ENCODE peak calls at places on chromosomes 4 and X, in four cellular contexts. N is ovary, E is lower lobe of right lung, Y is breast epithelium. B is an unnamed sample.

GRCh38 chrX:125004799-125005198 is 314.9 kb upstream of the TEX13C start:
- DNase-seq in E (no peak), N (no peak), Y (no peak), B (no peak)

GRCh38 chrX:22097295-22097694 is 65.2 kb downstream of the PHEX start:
- DNase-seq in E (no peak), N (no peak), Y (no peak), B (no peak)

GRCh38 chrX:44314259-44314734 is 29.2 kb downstream of the EFHC2 start:
- DNase-seq in E (peak; percentile 40), Y (no peak), N (no peak), B (no peak)

GRCh38 chr4:88953400-88953799 is 103.6 kb downstream of the FAM13A start:
- DNase-seq in E (no peak), N (no peak), Y (no peak), B (no peak)

GRCh38 chr4:155818639-155819038 is 47.4 kb downstream of the ASIC5 start:
- DNase-seq in E (no peak), N (no peak), Y (no peak), B (no peak)

GRCh38 chr4:82744284-82744963 is 54.2 kb downstream of the SCD5 start:
- DNase-seq in E (peak; percentile 56), Y (no peak), N (no peak), B (peak; percentile 15)

GRCh38 chrX:49754238-49754857 is 58.6 kb upstream of the PAGE1 start:
- DNase-seq in N (peak; percentile 49), E (peak; percentile 43), Y (no peak), B (peak; percentile 3)

GRCh38 chr4:1576200-1576960 is 107.7 kb downstream of the FAM53A start:
- DNase-seq in N (no peak), Y (no peak), E (peak; percentile 41), B (no peak)

GRCh38 chrX:150482537-150483217 is 85.7 kb upstream of the MTM1 start:
- DNase-seq in N (no peak), Y (no peak), E (no peak), B (no peak)

GRCh38 chrX:53544936-53545335 is 110.8 kb upstream of the HSD17B10 start:
- DNase-seq in E (no peak), Y (no peak), N (no peak), B (no peak)

GRCh38 chr4:28267166-28267565 is 1406.5 kb downstream of the STIM2 start:
- DNase-seq in N (no peak), E (no peak), Y (no peak), B (no peak)

GRCh38 chr4:100641326-100641725 is 123.5 kb upstream of the EMCN start:
- DNase-seq in Y (no peak), E (no peak), N (no peak), B (no peak)

GRCh38 chr4:89379541-89380035 is 72.0 kb upstream of the GPRIN3 start:
- DNase-seq in Y (no peak), N (no peak), E (no peak), B (no peak)

GRCh38 chr4:97761760-97762512 is 381.3 kb downstream of the STPG2 start:
- DNase-seq in Y (no peak), N (no peak), E (no peak), B (no peak)

GRCh38 chr4:168645933-168646768 is 149.3 kb downstream of the PALLD start:
- DNase-seq in Y (no peak), E (no peak), N (no peak), B (no peak)

GRCh38 chr4:155667538-155668511 is 1.2 kb downstream of the GUCY1A1 start:
- DNase-seq in N (peak; percentile 34), E (peak; percentile 61), Y (no peak), B (peak; percentile 48)

GRCh38 chrX:49930046-49930445 is 7.7 kb downstream of the CLCN5 start:
- DNase-seq in E (no peak), N (no peak), Y (no peak), B (no peak)

GRCh38 chrX:119942173-119942819 is 1.3 kb downstream of the NKAP start:
- DNase-seq in E (no peak), N (no peak), Y (no peak), B (no peak)

GRCh38 chr4:8939887-8940742 is 68.5 kb upstream of the HMX1 start:
- DNase-seq in E (no peak), Y (no peak), N (no peak), B (no peak)

GRCh38 chr4:105875233-105875632 is 20.0 kb upstream of the NPNT start:
- DNase-seq in E (no peak), Y (no peak), N (no peak), B (no peak)

GRCh38 chrX:45428816-45429215 is 228.1 kb upstream of the DIPK2B start:
- DNase-seq in E (no peak), N (no peak), Y (no peak), B (no peak)

GRCh38 chr4:22389240-22389871 is 126.5 kb downstream of the ADGRA3 start:
- DNase-seq in Y (no peak), E (no peak), N (peak; percentile 58), B (peak; percentile 21)

GRCh38 chrX:44667771-44668170 is 125.1 kb upstream of the FUNDC1 start:
- DNase-seq in Y (no peak), E (no peak), N (no peak), B (no peak)

GRCh38 chr4:22876281-22876680 is 183.5 kb downstream of the GBA3 start:
- DNase-seq in N (no peak), Y (no peak), E (no peak), B (no peak)

GRCh38 chr4:73662709-73663546 is 42.7 kb upstream of the RASSF6 start:
- DNase-seq in Y (no peak), E (no peak), N (no peak), B (no peak)

GRCh38 chr4:51831133-51831532 is 11.8 kb upstream of the DCUN1D4 start:
- DNase-seq in E (peak; percentile 63), N (peak; percentile 73), Y (no peak), B (peak; percentile 46)

GRCh38 chr4:30952526-30953219 is 232.5 kb downstream of the PCDH7 start:
- DNase-seq in N (no peak), E (no peak), Y (no peak), B (no peak)

GRCh38 chr4:110487873-110488272 is 11.9 kb downstream of the ENPEP start:
- DNase-seq in E (no peak), Y (no peak), N (no peak), B (no peak)

GRCh38 chrX:42290608-42291007 is 367.3 kb upstream of the CASK start:
- DNase-seq in E (no peak), Y (no peak), N (no peak), B (no peak)

DNA sequence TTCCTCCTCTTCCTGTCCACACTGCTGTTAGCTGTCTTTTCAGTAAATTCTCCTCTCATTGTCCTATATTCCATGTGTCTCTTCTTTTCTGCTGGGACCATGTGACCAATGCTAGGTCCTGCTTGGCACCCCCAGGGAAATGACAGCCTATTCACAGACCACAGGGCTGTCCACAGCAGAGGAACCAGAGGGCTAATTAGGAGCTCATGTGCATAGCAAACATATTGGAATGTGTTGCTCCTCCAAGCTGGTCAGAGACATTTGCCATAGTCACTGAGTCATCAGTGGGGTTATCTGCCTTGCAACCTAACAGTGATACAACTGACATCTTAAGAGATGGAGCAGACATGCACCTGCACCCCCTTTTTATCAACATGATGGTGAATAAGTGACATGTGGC is 67.9 kb upstream of the PUDP start:
- DNase-seq in N (no peak), E (no peak), Y (no peak), B (no peak)
- H3K4me1 ChIP-seq in N (peaks cover 4% of the 10 kb centered on the region), E (no peaks in the 10 kb centered on the region), Y (no peaks in the 10 kb centered on the region), B (no peaks in the 10 kb centered on the region)

DNA sequence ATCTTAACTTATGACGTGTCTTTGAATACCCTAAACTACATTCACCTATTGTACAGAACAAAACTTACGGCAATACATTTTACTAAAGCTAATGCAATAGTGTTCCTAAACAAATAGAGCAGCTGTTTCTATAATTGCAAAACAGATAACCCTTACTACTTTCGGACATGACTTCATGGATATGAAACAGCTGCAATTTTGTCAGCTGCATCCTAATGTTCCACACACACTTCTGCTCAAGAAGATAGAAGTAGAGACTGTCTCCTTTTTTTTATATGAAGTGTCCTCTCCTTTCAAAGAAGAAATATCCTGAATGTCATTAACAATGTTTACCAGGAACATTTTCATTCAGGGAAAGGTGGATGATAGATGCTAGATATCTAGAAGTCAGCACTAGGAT is 174.8 kb downstream of the ACTRT1 start:
- DNase-seq in Y (no peak), E (no peak), N (no peak), B (no peak)
- TF ChIP-seq CTCF in Y (no peak), E (no peak), N (no peak), B (no peak)

DNA sequence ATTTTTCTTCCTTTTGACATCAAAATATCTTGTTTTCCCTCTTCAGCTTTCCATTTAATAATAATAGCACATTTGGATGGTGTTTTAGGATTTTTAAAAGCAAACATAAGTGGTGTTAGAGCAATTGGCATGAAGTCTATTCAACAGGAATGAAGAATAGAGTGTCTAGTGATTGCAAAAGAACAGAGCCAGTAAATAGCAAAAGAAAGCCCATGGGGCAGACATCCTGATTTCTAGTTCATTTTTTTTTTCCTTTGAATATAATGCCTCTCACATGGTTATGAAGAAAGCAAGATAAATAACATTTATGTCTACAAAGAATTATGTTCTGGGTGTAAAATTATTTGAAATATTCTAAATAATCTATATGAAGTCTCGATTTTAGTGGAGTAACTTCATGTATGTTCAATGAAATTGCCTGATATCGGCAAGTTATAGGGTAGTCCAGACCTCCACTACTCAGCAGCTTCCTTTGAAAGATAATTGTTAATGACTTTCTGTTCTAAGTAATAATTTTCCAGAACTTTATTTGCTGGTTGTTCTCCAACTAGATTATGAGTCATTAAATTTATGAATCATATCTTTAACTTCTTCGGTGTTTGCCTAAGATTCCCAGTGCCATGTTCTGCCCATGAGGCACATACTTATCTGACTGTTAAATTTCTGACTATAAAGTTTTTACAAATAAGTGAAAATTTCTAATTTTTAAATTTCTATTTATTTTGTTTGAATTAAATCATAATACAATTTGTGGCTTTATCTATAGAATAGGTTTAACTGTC is 587.9 kb downstream of the TLL1 start:
- DNase-seq in Y (no peak), E (no peak), N (no peak), B (no peak)
- H3K4me1 ChIP-seq in Y (no peaks in the 10 kb centered on the region), E (no peaks in the 10 kb centered on the region), N (no peaks in the 10 kb centered on the region), B (no peaks in the 10 kb centered on the region)

GRCh38 chr4:142434519-142435224 is 411.4 kb downstream of the INPP4B start:
- DNase-seq in N (no peak), Y (no peak), E (no peak), B (no peak)
- TF ChIP-seq CTCF in N (no peak), Y (no peak), E (no peak), B (no peak)

GRCh38 chrX:2699959-2700358 is 8.9 kb downstream of the CD99 start:
- DNase-seq in Y (no peak), N (no peak), E (no peak), B (no peak)

GRCh38 chrX:2696698-2697215 is 5.7 kb downstream of the CD99 start:
- DNase-seq in E (no peak), N (no peak), Y (no peak), B (no peak)

GRCh38 chrX:2697306-2697705 is 6.2 kb downstream of the CD99 start:
- DNase-seq in N (no peak), Y (no peak), E (no peak), B (no peak)

GRCh38 chrX:2697741-2698294 is 6.7 kb downstream of the CD99 start:
- DNase-seq in Y (no peak), E (no peak), N (no peak), B (no peak)

GRCh38 chrX:2698604-2699003 is 7.5 kb downstream of the CD99 start:
- DNase-seq in Y (no peak), N (no peak), E (no peak), B (no peak)
- H3K4me1 ChIP-seq in Y (no peaks in the 10 kb centered on the region), N (peaks cover 22% of the 10 kb centered on the region), E (peaks cover 80% of the 10 kb centered on the region), B (peaks cover 9% of the 10 kb centered on the region)